ENCODE peak calls at places on chromosomes 13 and 19, in six cellular contexts. M is nucleus accumbens, N is RWPE1, E is RPMI8226, G is A172, U is fibroblast of pulmonary artery. D is an unnamed sample.
A peak's percentile ranks its signal among the peaks of the same experiment; 100 is the strongest.

GRCh38 chr19:51572908-51573307 is 1.8 kb downstream of the ZNF175 start:
- DNase-seq in M (no peak), G (peak; percentile 23), U (peak; percentile 48), N (no peak), E (no peak), D (no peak)

GRCh38 chr13:40980466-40980865 is 38.6 kb downstream of the ELF1 start:
- DNase-seq in M (no peak), G (no peak), U (no peak), E (no peak), N (no peak), D (no peak)

GRCh38 chr19:13823256-13823655 is 28.0 kb downstream of the ZSWIM4 start:
- DNase-seq in N (no peak), M (no peak), E (no peak), G (no peak), U (no peak), D (no peak)

GRCh38 chr13:31518666-31519065 is 220.7 kb upstream of the RXFP2 start:
- DNase-seq in U (no peak), G (no peak), M (no peak), N (no peak), E (no peak), D (no peak)

GRCh38 chr13:20054586-20054985 is 96.1 kb downstream of the ZMYM2 start:
- DNase-seq in U (no peak), E (no peak), G (no peak), N (no peak), M (no peak), D (no peak)

GRCh38 chr13:52737451-52737850 is 2.2 kb downstream of the CNMD start:
- DNase-seq in N (no peak), G (no peak), E (no peak), M (no peak), U (no peak), D (no peak)

GRCh38 chr13:113552079-113552478 is 32.5 kb upstream of the TFDP1 start:
- DNase-seq in U (no peak), N (no peak), G (no peak), M (no peak), E (no peak), D (no peak)

GRCh38 chr19:47601180-47601904 is 7.6 kb upstream of the BICRA start:
- DNase-seq in E (peak; percentile 7), N (no peak), G (no peak), M (no peak), U (no peak), D (no peak)

GRCh38 chr19:14542721-14543328 is 13.4 kb downstream of the TECR start:
- DNase-seq in E (no peak), M (no peak), G (peak; percentile 38), U (peak; percentile 30), N (peak; percentile 81), D (no peak)

GRCh38 chr19:12346896-12347295 is 13.5 kb upstream of the ZNF563 start:
- DNase-seq in M (no peak), E (peak; percentile 23), G (no peak), N (no peak), U (no peak), D (no peak)

GRCh38 chr19:7145494-7145893 is 76.0 kb downstream of the ZNF557 start:
- DNase-seq in M (no peak), G (no peak), E (no peak), U (no peak), N (no peak), D (no peak)

GRCh38 chr19:57992841-57993240 is 9.8 kb downstream of the ZNF606 start:
- DNase-seq in G (no peak), M (no peak), N (no peak), E (no peak), U (no peak), D (no peak)

GRCh38 chr13:21399741-21400140 is 59.4 kb downstream of the ZDHHC20 start:
- DNase-seq in M (no peak), U (peak; percentile 39), G (peak; percentile 35), E (no peak), N (no peak), D (peak; percentile 2)

GRCh38 chr13:49218493-49219051 is 1.6 kb upstream of the MLNR start:
- DNase-seq in G (no peak), M (no peak), N (no peak), U (no peak), E (no peak), D (no peak)

GRCh38 chr19:41753159-41753558 is 2.2 kb upstream of the CEACAM6 start:
- DNase-seq in M (no peak), N (peak; percentile 51), U (peak; percentile 22), G (peak; percentile 51), E (peak; percentile 61), D (peak; percentile 26)

GRCh38 chr13:113917096-113917495 is 53.2 kb upstream of the GAS6 start:
- DNase-seq in M (no peak), N (no peak), U (no peak), E (no peak), G (no peak), D (no peak)

GRCh38 chr19:50155520-50156109 is 7.5 kb downstream of the IZUMO2 start:
- DNase-seq in G (no peak), M (no peak), E (no peak), N (no peak), U (no peak), D (no peak)

GRCh38 chr13:43316997-43317396 is 293.6 kb downstream of the DNAJC15 start:
- DNase-seq in U (peak; percentile 75), G (peak; percentile 15), M (no peak), N (no peak), E (peak; percentile 78), D (peak; percentile 28)

GRCh38 chr13:51380269-51380668 is 40.8 kb downstream of the SERPINE3 start:
- DNase-seq in M (no peak), E (no peak), U (peak; percentile 66), N (peak; percentile 31), G (no peak), D (no peak)

GRCh38 chr19:42450314-42450934 is 7.7 kb upstream of the CXCL17 start:
- DNase-seq in M (peak; percentile 44), E (peak; percentile 79), G (peak; percentile 77), N (peak; percentile 78), U (peak; percentile 94), D (peak; percentile 84)

GRCh38 chr13:99740261-99740979 is 231.1 kb downstream of the ZIC5 start:
- DNase-seq in N (no peak), M (no peak), E (no peak), U (no peak), G (peak; percentile 15), D (no peak)

GRCh38 chr19:6616011-6616410 is 25.1 kb upstream of the CD70 start:
- DNase-seq in M (no peak), E (no peak), U (peak; percentile 36), N (peak; percentile 79), G (peak; percentile 50), D (peak; percentile 65)

GRCh38 chr13:26518433-26519084 is 38.9 kb upstream of the WASF3 start:
- DNase-seq in M (no peak), N (no peak), G (no peak), U (no peak), E (no peak), D (no peak)

GRCh38 chr13:39968646-39969475 is 313.4 kb downstream of the COG6 start:
- DNase-seq in N (no peak), E (no peak), G (no peak), M (no peak), U (no peak), D (no peak)

GRCh38 chr19:14728595-14728994 is 38.7 kb downstream of the ZNF333 start:
- DNase-seq in U (no peak), G (no peak), N (no peak), M (no peak), E (no peak), D (no peak)

GRCh38 chr13:42883771-42884170 is 102.4 kb downstream of the FAM216B start:
- DNase-seq in M (no peak), U (peak; percentile 79), N (no peak), E (no peak), G (peak; percentile 56), D (peak; percentile 64)

GRCh38 chr13:68176486-68176885 is 946.4 kb upstream of the PCDH9 start:
- DNase-seq in G (peak; percentile 71), M (no peak), E (no peak), N (peak; percentile 50), U (peak; percentile 73), D (peak; percentile 15)

GRCh38 chr19:50412419-50412818 is 6.3 kb upstream of the SPIB start:
- DNase-seq in N (no peak), G (no peak), M (no peak), E (no peak), U (no peak), D (no peak)

GRCh38 chr19:55095260-55096060 is 19.8 kb downstream of the EPS8L1 start:
- DNase-seq in N (no peak), U (no peak), G (no peak), M (no peak), E (no peak), D (no peak)

GRCh38 chr13:27186295-27186694 is 14.7 kb upstream of the USP12 start:
- DNase-seq in E (no peak), N (peak; percentile 28), U (no peak), M (no peak), G (no peak), D (no peak)

GRCh38 chr19:47271949-47272348 is 2.7 kb upstream of the INAFM1 start:
- DNase-seq in U (no peak), E (no peak), M (no peak), G (no peak), N (no peak), D (no peak)

GRCh38 chr13:49760555-49760954 is 31.9 kb downstream of the KPNA3 start:
- DNase-seq in G (no peak), N (no peak), E (no peak), M (no peak), U (no peak), D (no peak)

GRCh38 chr13:30734434-30734833 is 909 bp upstream of the ALOX5AP start:
- DNase-seq in U (no peak), M (no peak), E (no peak), N (peak; percentile 70), G (peak; percentile 61), D (no peak)

D was measured in HTR-8/SVneo.